ENCODE peak calls at places on chromosomes 13 and 19, in eight cellular contexts. P, R, N, K, V, M, Y and Z are unnamed samples.

GRCh38 chr19:35673121-35673804 is 6.9 kb downstream of the UPK1A start:
- DNase-seq in P (no peak), R (peak), N (no peak), K (peak), V (peak), M (peak), Y (peak), Z (peak)

GRCh38 chr19:35813043-35813890 is 622 bp upstream of the PRODH2 start:
- DNase-seq in P (no peak), R (no peak), N (no peak), K (no peak), V (no peak), M (no peak), Y (no peak), Z (no peak)

GRCh38 chr19:42658148-42658547 is 63.4 kb upstream of the CEACAM8 start:
- DNase-seq in P (no peak), R (no peak), N (no peak), K (no peak), V (no peak), M (no peak), Y (no peak), Z (no peak)

GRCh38 chr19:14375055-14375581 is 6.1 kb upstream of the ADGRE5 start:
- DNase-seq in P (no peak), R (no peak), N (no peak), K (no peak), V (no peak), M (peak), Y (peak), Z (no peak)

GRCh38 chr19:8269724-8270123 is 38.4 kb downstream of the CD320 start:
- DNase-seq in P (no peak), R (no peak), N (no peak), K (no peak), V (no peak), M (no peak), Y (no peak), Z (no peak)

GRCh38 chr13:25945596-25945995 is 106.2 kb downstream of the SHISA2 start:
- DNase-seq in P (no peak), R (no peak), N (peak), K (no peak), V (no peak), M (no peak), Y (no peak), Z (no peak)

GRCh38 chr19:27974082-27974513 is 1238.9 kb downstream of the UQCRFS1 start:
- DNase-seq in P (no peak), R (no peak), N (no peak), K (no peak), V (no peak), M (peak), Y (no peak), Z (no peak)

GRCh38 chr13:75875450-75875849 is 239.3 kb downstream of the LMO7 start:
- DNase-seq in P (no peak), R (no peak), N (no peak), K (no peak), V (no peak), M (no peak), Y (no peak), Z (no peak)

GRCh38 chr13:48043789-48044503 is 6.4 kb downstream of the NUDT15 start:
- DNase-seq in P (no peak), R (no peak), N (peak), K (no peak), V (no peak), M (no peak), Y (no peak), Z (no peak)